ENCODE peak calls at places on chromosomes 6 and 20, in ten cellular contexts. One of them, this sample, is unnamed.

GRCh38 chr6:167578371-167578901 is 248.3 kb upstream of the AFDN start:
- DNase-seq in AG09309: no peak
- DNase-seq in fibroblast of the aortic adventitia: no peak
- DNase-seq in lower lobe of right lung: no peak
- DNase-seq in IMR-90: no peak
- DNase-seq in HFF-Myc: no peak
- DNase-seq in body of pancreas: no peak
- DNase-seq in MM.1S: no peak
- DNase-seq in testis: peak
- DNase-seq in fibroblast of mammary gland: no peak
- DNase-seq in this sample: no peak

GRCh38 chr6:75657327-75657726 is 55.6 kb downstream of the SENP6 start:
- DNase-seq in AG09309: no peak
- DNase-seq in fibroblast of the aortic adventitia: no peak
- DNase-seq in lower lobe of right lung: no peak
- DNase-seq in IMR-90: no peak
- DNase-seq in HFF-Myc: no peak
- DNase-seq in body of pancreas: no peak
- DNase-seq in MM.1S: no peak
- DNase-seq in testis: no peak
- DNase-seq in fibroblast of mammary gland: no peak
- DNase-seq in this sample: no peak

GRCh38 chr6:154298297-154298696 is 58.3 kb downstream of the IPCEF1 start:
- DNase-seq in AG09309: no peak
- DNase-seq in fibroblast of the aortic adventitia: peak
- DNase-seq in lower lobe of right lung: no peak
- DNase-seq in IMR-90: peak
- DNase-seq in HFF-Myc: no peak
- DNase-seq in body of pancreas: no peak
- DNase-seq in MM.1S: peak
- DNase-seq in testis: no peak
- DNase-seq in fibroblast of mammary gland: peak
- DNase-seq in this sample: no peak

GRCh38 chr20:10060223-10060622 is 25.4 kb downstream of the ANKEF1 start:
- DNase-seq in AG09309: no peak
- DNase-seq in fibroblast of the aortic adventitia: no peak
- DNase-seq in lower lobe of right lung: no peak
- DNase-seq in IMR-90: no peak
- DNase-seq in HFF-Myc: no peak
- DNase-seq in body of pancreas: no peak
- DNase-seq in MM.1S: peak
- DNase-seq in testis: no peak
- DNase-seq in fibroblast of mammary gland: no peak
- DNase-seq in this sample: no peak

GRCh38 chr6:87762116-87762515 is 60.1 kb upstream of the AKIRIN2 start:
- DNase-seq in AG09309: no peak
- DNase-seq in fibroblast of the aortic adventitia: no peak
- DNase-seq in lower lobe of right lung: no peak
- DNase-seq in IMR-90: no peak
- DNase-seq in HFF-Myc: no peak
- DNase-seq in body of pancreas: no peak
- DNase-seq in MM.1S: no peak
- DNase-seq in testis: peak
- DNase-seq in fibroblast of mammary gland: no peak
- DNase-seq in this sample: no peak

GRCh38 chr6:26537160-26537845 is 863 bp upstream of the HMGN4 start:
- DNase-seq in AG09309: peak
- DNase-seq in fibroblast of the aortic adventitia: peak
- DNase-seq in lower lobe of right lung: peak
- DNase-seq in IMR-90: peak
- DNase-seq in HFF-Myc: peak
- DNase-seq in body of pancreas: peak
- DNase-seq in MM.1S: peak
- DNase-seq in testis: peak
- DNase-seq in fibroblast of mammary gland: peak
- DNase-seq in this sample: peak

GRCh38 chr20:50613438-50614169 is 77.7 kb downstream of the RIPOR3 start:
- DNase-seq in AG09309: no peak
- DNase-seq in fibroblast of the aortic adventitia: no peak
- DNase-seq in lower lobe of right lung: no peak
- DNase-seq in IMR-90: no peak
- DNase-seq in HFF-Myc: no peak
- DNase-seq in body of pancreas: peak
- DNase-seq in MM.1S: no peak
- DNase-seq in testis: no peak
- DNase-seq in fibroblast of mammary gland: no peak
- DNase-seq in this sample: no peak

GRCh38 chr6:25874822-25875562 is 949 bp upstream of the SLC17A3 start:
- DNase-seq in AG09309: no peak
- DNase-seq in fibroblast of the aortic adventitia: no peak
- DNase-seq in lower lobe of right lung: no peak
- DNase-seq in IMR-90: no peak
- DNase-seq in HFF-Myc: no peak
- DNase-seq in body of pancreas: no peak
- DNase-seq in MM.1S: no peak
- DNase-seq in testis: no peak
- DNase-seq in fibroblast of mammary gland: no peak
- DNase-seq in this sample: no peak

GRCh38 chr20:46031701-46032254 is 2.8 kb downstream of the SLC12A5 start:
- DNase-seq in AG09309: no peak
- DNase-seq in fibroblast of the aortic adventitia: no peak
- DNase-seq in lower lobe of right lung: no peak
- DNase-seq in IMR-90: no peak
- DNase-seq in HFF-Myc: no peak
- DNase-seq in body of pancreas: peak
- DNase-seq in MM.1S: no peak
- DNase-seq in testis: no peak
- DNase-seq in fibroblast of mammary gland: no peak
- DNase-seq in this sample: no peak

GRCh38 chr6:30810813-30811329 is 66.5 kb upstream of the IER3 start:
- DNase-seq in AG09309: no peak
- DNase-seq in fibroblast of the aortic adventitia: no peak
- DNase-seq in lower lobe of right lung: no peak
- DNase-seq in IMR-90: no peak
- DNase-seq in HFF-Myc: no peak
- DNase-seq in body of pancreas: no peak
- DNase-seq in MM.1S: peak
- DNase-seq in testis: no peak
- DNase-seq in fibroblast of mammary gland: no peak
- DNase-seq in this sample: no peak

GRCh38 chr6:8888468-8888867 is 453.1 kb upstream of the SLC35B3 start:
- DNase-seq in AG09309: no peak
- DNase-seq in fibroblast of the aortic adventitia: no peak
- DNase-seq in lower lobe of right lung: no peak
- DNase-seq in IMR-90: no peak
- DNase-seq in HFF-Myc: no peak
- DNase-seq in body of pancreas: no peak
- DNase-seq in MM.1S: peak
- DNase-seq in testis: no peak
- DNase-seq in fibroblast of mammary gland: no peak
- DNase-seq in this sample: no peak

GRCh38 chr6:10414766-10415592 is at the start of gene TFAP2A:
- DNase-seq in AG09309: no peak
- DNase-seq in fibroblast of the aortic adventitia: peak
- DNase-seq in lower lobe of right lung: no peak
- DNase-seq in IMR-90: peak
- DNase-seq in HFF-Myc: peak
- DNase-seq in body of pancreas: no peak
- DNase-seq in MM.1S: no peak
- DNase-seq in testis: no peak
- DNase-seq in fibroblast of mammary gland: peak
- DNase-seq in this sample: no peak

DNA sequence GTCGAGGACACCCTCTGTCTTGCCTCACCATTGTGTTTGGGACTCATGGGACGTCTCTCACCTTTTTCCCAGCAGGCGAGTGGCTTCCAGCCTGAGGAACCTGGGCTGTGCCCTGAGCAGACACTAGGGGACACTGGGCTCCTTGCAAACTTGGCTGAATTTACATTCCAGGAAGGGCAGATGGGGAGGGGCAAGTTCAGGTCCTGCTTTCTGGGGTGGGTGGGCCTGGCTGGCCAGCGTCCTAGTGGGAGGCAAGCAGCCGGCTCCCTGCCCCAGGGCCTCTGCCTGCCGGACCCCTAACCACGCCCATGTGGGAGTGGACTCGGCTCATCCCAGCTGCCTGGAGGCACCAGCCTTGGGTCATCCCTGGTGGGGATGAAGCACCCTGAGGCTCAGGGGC is 48.2 kb upstream of the MLN start:
- DNase-seq in AG09309: no peak
- DNase-seq in fibroblast of the aortic adventitia: no peak
- DNase-seq in lower lobe of right lung: no peak
- DNase-seq in IMR-90: no peak
- DNase-seq in HFF-Myc: no peak
- DNase-seq in body of pancreas: no peak
- DNase-seq in MM.1S: no peak
- DNase-seq in testis: peak
- DNase-seq in fibroblast of mammary gland: peak
- DNase-seq in this sample: no peak
- TF ChIP-seq CTCF in AG09309: peak
- TF ChIP-seq CTCF in fibroblast of the aortic adventitia: peak
- TF ChIP-seq CTCF in lower lobe of right lung: peak
- TF ChIP-seq CTCF in IMR-90: peak
- TF ChIP-seq CTCF in HFF-Myc: peak
- TF ChIP-seq CTCF in body of pancreas: peak
- TF ChIP-seq CTCF in MM.1S: peak
- TF ChIP-seq CTCF in testis: no peak
- TF ChIP-seq CTCF in fibroblast of mammary gland: peak
- TF ChIP-seq CTCF in this sample: peak

GRCh38 chr6:44681782-44682181 is 294.3 kb downstream of the CDC5L start:
- DNase-seq in AG09309: no peak
- DNase-seq in fibroblast of the aortic adventitia: no peak
- DNase-seq in lower lobe of right lung: no peak
- DNase-seq in IMR-90: no peak
- DNase-seq in HFF-Myc: no peak
- DNase-seq in body of pancreas: no peak
- DNase-seq in MM.1S: no peak
- DNase-seq in testis: no peak
- DNase-seq in fibroblast of mammary gland: peak
- DNase-seq in this sample: no peak
- TF ChIP-seq CTCF in AG09309: no peak
- TF ChIP-seq CTCF in fibroblast of the aortic adventitia: no peak
- TF ChIP-seq CTCF in lower lobe of right lung: no peak
- TF ChIP-seq CTCF in IMR-90: no peak
- TF ChIP-seq CTCF in HFF-Myc: no peak
- TF ChIP-seq CTCF in body of pancreas: no peak
- TF ChIP-seq CTCF in MM.1S: no peak
- TF ChIP-seq CTCF in testis: no peak
- TF ChIP-seq CTCF in fibroblast of mammary gland: no peak
- TF ChIP-seq CTCF in this sample: no peak

DNA sequence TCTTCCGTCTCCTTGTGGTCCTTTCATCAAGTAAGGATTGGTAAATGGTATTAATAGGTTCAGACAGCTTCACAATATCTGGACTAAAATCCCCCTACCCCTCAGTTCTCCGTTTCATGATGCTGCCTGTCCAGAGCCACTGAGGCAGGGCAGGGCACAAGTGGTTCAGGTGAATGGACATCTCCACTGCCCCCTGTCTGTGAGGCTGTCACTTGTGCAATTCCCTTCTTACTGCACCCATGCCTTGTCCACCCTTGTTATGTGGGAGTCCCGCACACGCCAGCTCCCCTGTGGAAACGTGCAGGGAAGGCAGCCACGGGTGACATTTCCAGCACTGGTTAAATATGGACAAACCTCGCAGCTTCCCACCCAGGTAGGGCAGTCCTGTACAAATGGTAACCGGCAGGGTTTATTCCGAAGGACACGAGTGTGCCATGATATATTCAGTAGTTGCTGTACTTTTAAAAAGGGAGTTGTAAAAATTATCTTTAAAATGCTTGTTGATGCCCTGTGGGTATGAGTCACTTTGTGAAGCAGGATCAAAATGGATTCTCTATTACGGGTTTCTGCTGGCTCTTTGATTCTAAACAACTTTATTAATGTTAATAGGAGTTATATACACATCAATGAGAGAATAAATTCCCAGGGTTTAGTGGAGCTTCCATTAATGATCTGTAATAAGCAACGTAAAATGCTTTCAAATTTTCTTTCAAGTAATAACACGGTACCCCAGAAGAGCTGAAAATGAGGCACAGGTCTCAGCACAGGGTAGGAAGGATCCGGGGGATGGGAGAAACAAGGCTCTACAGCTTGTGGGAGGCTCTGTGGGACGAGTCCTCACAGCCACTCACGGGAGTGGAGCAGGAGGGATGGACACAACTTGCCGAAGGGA is 73.4 kb downstream of the FYN start:
- DNase-seq in AG09309: no peak
- DNase-seq in fibroblast of the aortic adventitia: no peak
- DNase-seq in lower lobe of right lung: no peak
- DNase-seq in IMR-90: peak
- DNase-seq in HFF-Myc: no peak
- DNase-seq in body of pancreas: no peak
- DNase-seq in MM.1S: no peak
- DNase-seq in testis: no peak
- DNase-seq in fibroblast of mammary gland: no peak
- DNase-seq in this sample: no peak
- TF ChIP-seq CTCF in AG09309: peak
- TF ChIP-seq CTCF in fibroblast of the aortic adventitia: peak
- TF ChIP-seq CTCF in lower lobe of right lung: no peak
- TF ChIP-seq CTCF in IMR-90: no peak
- TF ChIP-seq CTCF in HFF-Myc: peak
- TF ChIP-seq CTCF in body of pancreas: no peak
- TF ChIP-seq CTCF in MM.1S: no peak
- TF ChIP-seq CTCF in testis: no peak
- TF ChIP-seq CTCF in fibroblast of mammary gland: peak
- TF ChIP-seq CTCF in this sample: peak

GRCh38 chr20:37943501-37944455 is 40.9 kb downstream of the VSTM2L start:
- DNase-seq in AG09309: no peak
- DNase-seq in fibroblast of the aortic adventitia: no peak
- DNase-seq in lower lobe of right lung: no peak
- DNase-seq in IMR-90: no peak
- DNase-seq in HFF-Myc: no peak
- DNase-seq in body of pancreas: no peak
- DNase-seq in MM.1S: no peak
- DNase-seq in testis: no peak
- DNase-seq in fibroblast of mammary gland: no peak
- DNase-seq in this sample: no peak
- TF ChIP-seq CTCF in AG09309: no peak
- TF ChIP-seq CTCF in fibroblast of the aortic adventitia: no peak
- TF ChIP-seq CTCF in lower lobe of right lung: no peak
- TF ChIP-seq CTCF in IMR-90: no peak
- TF ChIP-seq CTCF in HFF-Myc: no peak
- TF ChIP-seq CTCF in body of pancreas: no peak
- TF ChIP-seq CTCF in MM.1S: no peak
- TF ChIP-seq CTCF in testis: no peak
- TF ChIP-seq CTCF in fibroblast of mammary gland: no peak
- TF ChIP-seq CTCF in this sample: no peak

DNA sequence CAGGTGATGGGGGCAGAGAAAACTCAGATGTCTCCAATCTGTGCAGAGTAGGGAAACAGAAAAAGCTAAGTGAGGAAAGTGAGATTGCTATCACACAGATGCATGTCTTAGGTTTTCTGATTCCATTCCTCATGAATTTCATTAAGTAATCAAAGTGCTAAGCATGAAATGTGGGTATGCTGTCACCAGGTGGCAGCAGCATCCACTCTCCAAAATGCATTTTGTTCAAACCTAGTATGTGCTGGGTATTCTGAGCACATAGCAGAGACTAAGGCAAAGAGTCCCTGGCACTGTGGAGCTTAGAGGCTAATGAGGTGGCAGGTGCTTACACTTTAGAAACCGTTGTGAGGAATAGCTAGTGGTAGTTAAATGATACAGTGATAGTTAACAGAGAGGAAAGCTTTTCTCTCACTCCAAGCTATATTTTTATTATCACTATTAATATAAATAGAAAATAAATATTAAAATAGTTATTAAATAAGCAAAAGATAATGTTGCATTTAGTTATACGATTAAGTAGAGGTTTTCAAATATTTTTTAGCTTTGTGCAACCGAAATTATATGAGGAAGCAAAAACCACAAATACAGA is 179.5 kb downstream of the CDH26 start:
- DNase-seq in AG09309: no peak
- DNase-seq in fibroblast of the aortic adventitia: no peak
- DNase-seq in lower lobe of right lung: no peak
- DNase-seq in IMR-90: peak
- DNase-seq in HFF-Myc: no peak
- DNase-seq in body of pancreas: no peak
- DNase-seq in MM.1S: peak
- DNase-seq in testis: no peak
- DNase-seq in fibroblast of mammary gland: peak
- DNase-seq in this sample: no peak
- TF ChIP-seq CTCF in AG09309: peak
- TF ChIP-seq CTCF in fibroblast of the aortic adventitia: no peak
- TF ChIP-seq CTCF in lower lobe of right lung: peak
- TF ChIP-seq CTCF in IMR-90: peak
- TF ChIP-seq CTCF in HFF-Myc: peak
- TF ChIP-seq CTCF in body of pancreas: peak
- TF ChIP-seq CTCF in MM.1S: peak
- TF ChIP-seq CTCF in testis: peak
- TF ChIP-seq CTCF in fibroblast of mammary gland: peak
- TF ChIP-seq CTCF in this sample: peak

This sample was measured in AG09319.